ENCODE peak calls at places on chromosomes 2 and 18, in five cellular contexts. J, C, K, D and G are unnamed samples.

GRCh38 chr2:18046558-18046957 is 168.1 kb downstream of the KCNS3 start:
- DNase-seq in K (no peak), J (no peak), C (peak), D (peak), G (no peak)

GRCh38 chr2:31430439-31431165 is 16.1 kb upstream of the XDH start:
- DNase-seq in D (no peak), C (no peak), J (no peak), K (no peak), G (no peak)

GRCh38 chr2:109339519-109339991 is 210.6 kb downstream of the SH3RF3 start:
- DNase-seq in D (no peak), C (no peak), K (no peak), J (no peak), G (no peak)

GRCh38 chr18:5868218-5868904 is 27.0 kb downstream of the TMEM200C start:
- DNase-seq in K (peak), J (peak), C (peak), D (peak), G (peak)

GRCh38 chr2:192087398-192087958 is 107.3 kb downstream of the TMEFF2 start:
- DNase-seq in C (no peak), D (no peak), K (no peak), J (no peak), G (no peak)

GRCh38 chr2:119758881-119759450 is 756 bp upstream of the PTPN4 start:
- DNase-seq in C (no peak), D (no peak), K (no peak), J (no peak), G (no peak)

GRCh38 chr18:12074734-12075133 is 18.9 kb upstream of the ANKRD62 start:
- DNase-seq in K (no peak), J (no peak), D (no peak), C (no peak), G (no peak)

GRCh38 chr18:25786778-25787177 is 303.6 kb downstream of the SS18 start:
- DNase-seq in J (no peak), C (no peak), K (no peak), D (peak), G (no peak)

GRCh38 chr18:56637897-56638231 is 528 bp downstream of the TXNL1 start:
- DNase-seq in J (no peak), C (peak), K (no peak), D (peak), G (no peak)

GRCh38 chr18:24268784-24269550 is 128.7 kb downstream of the OSBPL1A start:
- DNase-seq in C (peak), J (no peak), K (no peak), D (no peak), G (no peak)

GRCh38 chr2:65630643-65631042 is 198.2 kb upstream of the SPRED2 start:
- DNase-seq in C (no peak), D (no peak), J (peak), K (no peak), G (no peak)

GRCh38 chr2:137173514-137173913 is 408.2 kb downstream of the THSD7B start:
- DNase-seq in J (no peak), D (no peak), C (no peak), K (no peak), G (no peak)

GRCh38 chr2:64404002-64404731 is 49.8 kb upstream of the LGALSL start:
- DNase-seq in D (peak), K (peak), J (peak), C (no peak), G (no peak)

GRCh38 chr18:39854291-39854690 is 2100.7 kb upstream of the PIK3C3 start:
- DNase-seq in D (no peak), K (no peak), C (no peak), J (no peak), G (no peak)

GRCh38 chr2:226605642-226606041 is 194.0 kb downstream of the IRS1 start:
- DNase-seq in D (no peak), J (no peak), K (no peak), C (no peak), G (no peak)

GRCh38 chr18:37403788-37404187 is 161.8 kb downstream of the CELF4 start:
- DNase-seq in C (no peak), D (no peak), K (no peak), J (no peak), G (no peak)

DNA sequence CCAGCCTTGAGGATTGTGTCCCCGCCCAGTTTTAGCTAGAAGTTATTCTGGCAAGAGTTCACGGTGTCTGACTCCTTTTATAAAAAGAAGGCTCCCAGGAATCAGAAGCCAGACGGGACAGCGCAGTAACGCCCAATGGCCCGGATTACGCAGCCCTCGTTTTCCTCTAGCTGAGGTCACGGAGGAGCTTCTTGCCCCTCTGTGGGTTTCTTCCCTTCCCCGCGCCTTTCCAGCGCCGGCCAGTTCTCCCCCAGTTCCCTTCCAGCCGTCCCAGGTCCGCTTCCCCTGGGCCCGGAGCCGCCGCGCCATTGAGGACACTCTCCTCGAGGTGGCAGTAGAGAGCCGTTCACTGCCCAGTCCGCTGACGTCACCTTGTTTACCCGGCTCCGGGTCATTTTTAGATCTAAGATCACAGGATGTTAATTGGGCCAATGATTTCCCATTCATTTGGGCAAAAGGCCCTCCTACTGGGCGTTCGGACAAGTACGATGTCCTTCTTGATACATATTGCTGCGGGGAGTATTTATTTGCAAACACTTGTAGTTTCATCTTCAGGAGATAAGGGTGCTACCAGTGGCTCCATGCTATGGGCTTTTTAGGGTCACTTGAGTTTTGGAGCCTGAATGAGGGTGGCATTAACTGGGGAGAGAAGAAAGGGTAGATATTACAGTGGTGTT is 81.5 kb upstream of the PPM1B start:
- DNase-seq in D (peak), J (peak), K (peak), C (peak), G (no peak)
- H3K27ac ChIP-seq in D (no peak), J (peak), K (peak), C (no peak), G (no peak)

GRCh38 chr2:177247693-177248262 is 16.7 kb downstream of the NFE2L2 start:
- DNase-seq in K (no peak), J (no peak), D (no peak), C (no peak), G (no peak)
- H3K27ac ChIP-seq in K (no peak), J (no peak), D (no peak), C (peak), G (peak)

DNA sequence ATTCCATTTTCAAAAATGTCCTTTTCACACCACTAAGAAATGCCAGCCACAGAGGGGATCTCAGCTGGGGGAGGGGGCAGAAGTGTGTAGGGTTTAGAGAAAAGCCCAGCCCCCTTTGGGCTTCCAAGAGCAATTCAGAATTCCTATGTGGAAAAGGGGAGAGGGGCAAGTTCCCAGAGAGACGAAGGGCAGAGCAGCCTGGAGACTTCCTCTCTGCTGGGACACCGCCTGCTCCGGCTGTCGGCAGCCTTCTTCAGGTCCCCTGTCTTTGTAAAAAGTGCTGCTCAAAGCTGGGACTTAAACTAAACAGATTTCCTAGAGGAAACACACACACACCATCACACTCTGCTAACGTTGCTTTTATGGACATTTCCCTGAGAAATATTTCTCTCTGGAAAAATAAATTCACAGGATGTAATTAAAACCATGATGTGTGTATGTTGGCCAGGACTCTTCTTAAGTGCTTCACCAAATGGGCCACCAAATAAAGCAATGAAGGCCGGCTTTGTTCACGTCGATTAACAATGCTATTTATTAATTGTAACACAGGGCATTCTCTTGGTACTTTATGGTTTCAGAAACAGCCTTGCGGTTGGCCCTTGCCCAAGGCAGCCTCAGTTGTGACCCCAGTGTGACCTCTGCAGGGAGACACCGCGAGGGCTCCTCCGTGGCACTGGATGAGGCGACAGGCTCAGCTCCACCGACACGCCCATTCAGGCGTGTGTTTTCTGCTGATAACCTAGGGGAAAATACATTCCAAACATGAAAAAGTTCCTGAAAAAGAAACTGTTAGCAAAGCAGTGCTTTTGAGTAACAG is 5.6 kb upstream of the ASB1 start:
- DNase-seq in C (no peak), K (no peak), D (no peak), J (no peak), G (no peak)
- H3K27ac ChIP-seq in C (no peak), K (peak), D (no peak), J (no peak), G (no peak)

GRCh38 chr18:50356036-50356945 is 18.6 kb upstream of the SKA1 start:
- DNase-seq in C (no peak), D (peak), J (no peak), K (no peak), G (peak)
- H3K27ac ChIP-seq in C (no peak), D (no peak), J (no peak), K (no peak), G (peak)

GRCh38 chr2:106577252-106577651 is 90.1 kb downstream of the CD8B2 start:
- DNase-seq in J (no peak), C (no peak), D (no peak), K (no peak), G (no peak)

GRCh38 chr2:106580241-106580640 is 93.1 kb downstream of the CD8B2 start:
- DNase-seq in K (no peak), D (no peak), C (no peak), J (no peak), G (no peak)

GRCh38 chr2:106581755-106582430 is 94.7 kb downstream of the CD8B2 start:
- DNase-seq in K (peak), J (peak), C (no peak), D (peak), G (no peak)

GRCh38 chr2:106581276-106581675 is 94.1 kb downstream of the CD8B2 start:
- DNase-seq in J (no peak), D (no peak), K (no peak), C (no peak), G (no peak)

DNA sequence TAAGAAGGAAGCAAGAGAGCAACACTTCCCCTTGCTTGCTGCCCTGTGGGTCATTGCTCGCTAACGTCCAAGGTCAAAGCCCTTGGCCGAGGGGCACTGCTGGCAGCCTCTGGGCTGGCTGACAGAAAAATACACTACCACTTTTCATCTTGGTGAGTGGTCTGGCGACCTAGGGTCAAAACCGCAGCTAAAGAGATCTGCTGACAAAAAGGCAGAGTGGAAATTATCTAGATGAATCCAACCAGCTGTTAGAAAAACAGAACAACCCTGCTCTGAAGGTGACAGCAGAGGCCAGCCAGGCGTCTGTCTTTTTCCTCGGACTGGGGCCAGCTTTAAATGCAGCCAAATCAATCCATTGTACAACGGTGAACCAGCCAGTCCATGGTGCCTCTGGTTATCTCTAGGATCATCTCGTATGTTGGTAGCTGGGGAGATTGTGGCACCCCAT is 92.6 kb downstream of the CD8B2 start:
- DNase-seq in D (no peak), K (no peak), J (no peak), C (no peak), G (no peak)
- H3K27ac ChIP-seq in D (no peak), K (no peak), J (no peak), C (no peak), G (no peak)

GRCh38 chr2:223914349-223914748 is 30.8 kb downstream of the WDFY1 start:
- DNase-seq in C (no peak), D (no peak), J (no peak), K (no peak), G (no peak)

GRCh38 chr2:223921204-223921603 is 23.9 kb downstream of the WDFY1 start:
- DNase-seq in C (no peak), K (no peak), J (no peak), D (no peak), G (no peak)

GRCh38 chr2:223920109-223920508 is 25.0 kb downstream of the WDFY1 start:
- DNase-seq in D (no peak), J (no peak), C (no peak), K (no peak), G (no peak)

GRCh38 chr2:223918671-223919134 is 26.4 kb downstream of the WDFY1 start:
- DNase-seq in D (no peak), C (no peak), K (no peak), J (no peak), G (no peak)

GRCh38 chr2:223916181-223916900 is 28.8 kb downstream of the WDFY1 start:
- DNase-seq in D (no peak), J (no peak), C (no peak), K (no peak), G (no peak)
- H3K27ac ChIP-seq in D (no peak), J (no peak), C (no peak), K (no peak), G (no peak)

DNA sequence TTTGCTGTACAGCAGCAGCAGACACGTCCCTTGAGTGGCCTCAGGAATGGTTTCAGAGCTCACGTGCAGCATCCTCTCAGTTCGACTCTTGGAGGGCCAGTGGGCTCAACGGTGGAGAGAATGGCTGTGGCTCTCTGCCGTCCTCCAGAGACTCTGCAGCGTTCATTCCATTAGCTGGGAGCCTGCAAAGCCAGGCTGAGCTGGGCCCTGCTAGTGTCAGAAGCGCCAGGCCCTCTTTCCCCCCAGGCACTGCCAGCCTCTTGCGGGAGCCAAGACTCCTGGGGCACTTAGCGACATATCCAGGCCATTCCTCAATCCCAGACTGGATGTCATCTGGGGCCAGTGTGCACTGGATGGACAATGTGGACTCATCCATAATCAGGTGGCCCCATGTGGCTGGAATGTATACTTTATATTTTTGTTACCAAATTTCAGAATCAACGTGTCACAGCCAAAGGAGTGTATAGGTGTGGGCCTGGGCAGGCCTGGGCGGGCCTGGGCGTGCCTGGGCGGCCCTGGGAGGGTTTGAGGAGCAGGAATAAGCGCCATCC is 125.1 kb upstream of the EPAS1 start:
- DNase-seq in D (no peak), C (peak), J (no peak), K (no peak), G (peak)
- H3K27ac ChIP-seq in D (no peak), C (peak), J (no peak), K (peak), G (peak)

GRCh38 chr2:217717541-217717940 is 285.3 kb downstream of the TNS1 start:
- DNase-seq in D (no peak), J (no peak), K (no peak), C (no peak), G (no peak)

GRCh38 chr2:217712431-217712830 is 290.4 kb downstream of the TNS1 start:
- DNase-seq in D (no peak), J (no peak), C (no peak), K (no peak), G (no peak)

GRCh38 chr2:217713395-217714267 is 289.2 kb downstream of the TNS1 start:
- DNase-seq in D (peak), K (peak), J (peak), C (peak), G (no peak)

GRCh38 chr2:217714268-217714643 is 288.5 kb downstream of the TNS1 start:
- DNase-seq in C (no peak), D (peak), J (peak), K (peak), G (no peak)

DNA sequence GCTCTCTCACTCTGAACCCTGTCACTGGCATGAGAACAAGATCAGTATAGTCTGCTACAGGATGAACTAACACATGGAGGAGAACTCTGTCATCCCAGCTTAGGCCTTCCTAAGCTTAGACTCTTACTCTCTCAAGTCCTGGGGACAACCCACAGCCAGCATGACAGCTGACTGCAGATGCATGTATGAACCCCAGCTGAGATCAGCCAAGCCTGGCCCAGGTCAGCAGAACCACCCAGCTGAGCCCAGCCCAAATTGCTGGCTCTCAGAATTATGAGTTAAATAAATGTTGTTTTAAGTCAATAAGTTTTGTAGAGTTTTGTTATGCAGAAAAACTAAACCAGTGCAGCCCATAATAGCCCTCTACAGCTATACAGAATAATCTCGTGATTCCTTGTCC is 287.3 kb downstream of the TNS1 start:
- DNase-seq in C (no peak), K (no peak), D (no peak), J (no peak), G (no peak)
- H3K27ac ChIP-seq in C (no peak), K (peak), D (no peak), J (no peak), G (no peak)